ENCODE peak calls at places on chromosomes 6 and 20, in seven cellular contexts. W, J, V, K, C, B and G are unnamed samples.

GRCh38 chr6:170344631-170345576 is 38.3 kb downstream of the FAM120B start:
- DNase-seq in W (no peak), J (no peak), V (no peak), K (no peak), C (peak), B (no peak), G (no peak)

GRCh38 chr6:3259491-3259958 is 778 bp downstream of the PSMG4 start:
- DNase-seq in W (no peak), J (peak), V (no peak), K (peak), C (peak), B (no peak), G (peak)

GRCh38 chr20:24314053-24314452 is 155.4 kb upstream of the SYNDIG1 start:
- DNase-seq in W (no peak), J (no peak), V (no peak), K (no peak), C (no peak), B (no peak), G (no peak)

GRCh38 chr6:3776881-3777507 is 25.5 kb upstream of the PXDC1 start:
- DNase-seq in W (no peak), J (no peak), V (no peak), K (no peak), C (peak), B (no peak), G (no peak)

GRCh38 chr6:134902907-134903306 is 47.0 kb downstream of the ALDH8A1 start:
- DNase-seq in W (no peak), J (no peak), V (no peak), K (no peak), C (no peak), B (no peak), G (no peak)

GRCh38 chr6:29941476-29941875 is 856 bp upstream of the HLA-A start:
- DNase-seq in W (no peak), J (no peak), V (no peak), K (no peak), C (no peak), B (no peak), G (no peak)

GRCh38 chr6:121430514-121431460 is 4.7 kb upstream of the GJA1 start:
- DNase-seq in W (peak), J (no peak), V (no peak), K (no peak), C (peak), B (no peak), G (no peak)

GRCh38 chr6:63897952-63898351 is 262.4 kb downstream of the PHF3 start:
- DNase-seq in W (no peak), J (no peak), V (no peak), K (no peak), C (no peak), B (no peak), G (no peak)

GRCh38 chr20:11891081-11891826 is 26.4 kb upstream of the BTBD3 start:
- DNase-seq in W (peak), J (peak), V (peak), K (peak), C (peak), B (peak), G (peak)

GRCh38 chr6:148570456-148570855 is 176.4 kb upstream of the UST start:
- DNase-seq in W (no peak), J (no peak), V (no peak), K (no peak), C (no peak), B (no peak), G (no peak)

GRCh38 chr6:126134491-126134890 is 148.2 kb downstream of the TRMT11 start:
- DNase-seq in W (no peak), J (no peak), V (no peak), K (no peak), C (no peak), B (no peak), G (no peak)

GRCh38 chr6:153104220-153104619 is 26.9 kb downstream of the RGS17 start:
- DNase-seq in W (no peak), J (no peak), V (no peak), K (no peak), C (no peak), B (no peak), G (no peak)

GRCh38 chr20:38748097-38748862 is at the start of gene ACTR5:
- DNase-seq in W (peak), J (peak), V (peak), K (peak), C (peak), B (peak), G (peak)
- TF ChIP-seq EP300 in W (peak), J (peak), V (no peak), K (no peak), C (no peak), B (no peak), G (no peak)

GRCh38 chr6:158819977-158820632 is 937 bp upstream of the EZR start:
- DNase-seq in W (no peak), J (no peak), V (no peak), K (no peak), C (no peak), B (no peak), G (no peak)
- TF ChIP-seq EP300 in W (no peak), J (no peak), V (no peak), K (no peak), C (no peak), B (no peak), G (no peak)

DNA sequence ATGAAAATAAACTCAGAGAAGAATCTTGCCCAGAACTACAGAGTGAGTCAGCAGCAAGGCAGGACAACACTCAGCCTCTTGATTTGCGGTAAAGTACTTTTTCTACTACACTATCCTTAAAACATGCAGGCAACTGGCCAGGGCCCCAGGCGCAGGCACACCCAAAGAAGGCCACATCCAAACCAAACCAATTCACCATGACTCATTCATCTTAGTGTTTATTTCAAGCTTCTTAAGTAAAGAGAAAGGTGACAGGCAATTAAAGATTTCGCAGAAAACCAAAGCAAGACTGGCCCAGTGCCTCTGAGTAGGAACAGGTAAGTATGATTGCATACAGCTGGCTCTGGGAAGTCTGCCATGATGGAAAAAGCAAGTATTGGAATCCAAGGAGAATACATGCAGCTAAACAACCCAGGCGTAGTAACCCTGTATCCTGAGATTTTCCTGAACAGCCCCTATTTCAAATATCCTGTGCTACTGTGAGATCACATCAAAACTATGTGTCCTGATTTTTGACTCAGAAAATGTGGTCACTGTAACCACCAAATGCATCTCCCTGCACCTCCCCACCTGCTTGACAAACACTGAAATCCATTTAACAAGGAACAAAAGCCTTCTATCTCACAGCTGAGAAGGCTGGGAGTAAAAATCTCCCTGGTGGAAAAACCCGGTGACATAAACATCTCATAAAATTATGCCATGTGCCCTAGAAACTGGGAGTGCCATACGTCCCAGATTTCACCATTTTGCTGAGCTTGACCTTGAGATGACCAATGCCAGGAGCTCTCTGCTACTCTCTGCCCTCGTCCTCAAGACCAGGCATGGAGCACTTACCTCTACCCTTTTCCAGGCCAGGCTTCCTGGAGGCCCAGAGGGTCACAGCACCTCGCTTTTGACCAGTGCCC is 12.4 kb downstream of the WFDC3 start:
- DNase-seq in W (peak), J (peak), V (peak), K (peak), C (peak), B (peak), G (peak)
- TF ChIP-seq EP300 in W (no peak), J (peak), V (peak), K (peak), C (no peak), B (no peak), G (peak)

GRCh38 chr6:14934011-14934410 is 311.9 kb upstream of the JARID2 start:
- DNase-seq in W (no peak), J (no peak), V (no peak), K (no peak), C (no peak), B (no peak), G (no peak)

GRCh38 chr6:14934844-14935243 is 311.0 kb upstream of the JARID2 start:
- DNase-seq in W (no peak), J (no peak), V (no peak), K (no peak), C (no peak), B (no peak), G (no peak)

GRCh38 chr6:14930366-14930989 is 315.4 kb upstream of the JARID2 start:
- DNase-seq in W (no peak), J (no peak), V (no peak), K (peak), C (no peak), B (no peak), G (no peak)

GRCh38 chr6:14927398-14927797 is 318.5 kb upstream of the JARID2 start:
- DNase-seq in W (no peak), J (no peak), V (no peak), K (peak), C (no peak), B (no peak), G (no peak)

GRCh38 chr6:14932485-14933178 is 313.2 kb upstream of the JARID2 start:
- DNase-seq in W (no peak), J (no peak), V (no peak), K (no peak), C (no peak), B (no peak), G (no peak)
- TF ChIP-seq EP300 in W (peak), J (no peak), V (no peak), K (no peak), C (no peak), B (no peak), G (no peak)

DNA sequence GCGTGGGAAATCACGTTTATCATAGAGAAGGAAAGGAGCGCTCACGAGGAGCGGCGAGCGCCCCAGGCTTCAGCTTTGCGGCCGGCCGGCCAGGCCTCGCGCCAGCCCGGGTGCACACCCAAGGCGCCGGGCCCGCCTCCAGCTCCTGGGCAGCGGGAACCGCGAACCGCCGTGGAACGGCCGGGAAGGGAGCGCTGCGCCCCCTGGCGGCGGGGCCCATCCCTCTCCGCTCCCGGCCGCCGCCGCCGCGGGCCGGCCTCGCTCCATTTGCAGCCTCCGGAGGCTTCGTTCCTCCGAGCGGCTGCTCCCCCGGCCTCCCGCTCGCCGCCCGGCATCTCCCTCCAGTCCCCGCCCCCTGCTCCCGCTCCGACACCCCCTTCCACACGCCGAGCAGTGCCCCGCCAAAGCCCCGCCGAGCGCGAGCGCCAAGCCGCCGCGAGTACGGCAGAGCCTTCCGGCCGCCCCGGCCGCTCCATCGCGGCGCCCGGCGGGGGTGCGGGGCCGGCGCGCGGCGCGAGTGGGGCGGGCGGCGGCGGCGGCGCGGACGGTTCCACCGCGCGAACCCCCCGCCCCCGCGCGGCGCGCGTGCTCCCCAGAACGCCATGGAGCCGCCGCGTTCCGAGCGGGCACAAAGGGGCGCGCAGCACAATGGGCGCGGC is 973 bp downstream of the BEND3 start:
- DNase-seq in W (peak), J (peak), V (peak), K (peak), C (peak), B (peak), G (peak)
- TF ChIP-seq EP300 in W (no peak), J (no peak), V (no peak), K (no peak), C (no peak), B (no peak), G (no peak)